ENCODE peak calls at places on chromosomes 4 and X, in ten cellular contexts. One of them, this sample, is unnamed. For H3K36me3, the result is how much of the 10 kb centered on the place peaks cover.

GRCh38 chrX:11641368-11641767 is 24.4 kb downstream of the ARHGAP6 start:
- DNase-seq in upper lobe of right lung: no peak
- DNase-seq in ovary: no peak
- DNase-seq in pancreas: no peak
- DNase-seq in lung: no peak
- DNase-seq in esophagus muscularis mucosa: no peak
- DNase-seq in H1: no peak
- DNase-seq in tibial artery: no peak
- DNase-seq in right atrium auricular region: no peak
- DNase-seq in ascending aorta: no peak
- DNase-seq in this sample: no peak

GRCh38 chrX:13716905-13717304 is 17.5 kb downstream of the TRAPPC2 start:
- DNase-seq in upper lobe of right lung: no peak
- DNase-seq in ovary: no peak
- DNase-seq in pancreas: no peak
- DNase-seq in lung: no peak
- DNase-seq in esophagus muscularis mucosa: no peak
- DNase-seq in H1: no peak
- DNase-seq in tibial artery: no peak
- DNase-seq in right atrium auricular region: no peak
- DNase-seq in ascending aorta: no peak
- DNase-seq in this sample: no peak

GRCh38 chr4:48681856-48682255 is 98.2 kb downstream of the FRYL start:
- DNase-seq in upper lobe of right lung: no peak
- DNase-seq in ovary: no peak
- DNase-seq in pancreas: no peak
- DNase-seq in lung: no peak
- DNase-seq in esophagus muscularis mucosa: no peak
- DNase-seq in H1: no peak
- DNase-seq in tibial artery: no peak
- DNase-seq in right atrium auricular region: no peak
- DNase-seq in ascending aorta: no peak
- DNase-seq in this sample: no peak

GRCh38 chr4:157791236-157791635 is 381.6 kb downstream of the GASK1B start:
- DNase-seq in upper lobe of right lung: no peak
- DNase-seq in ovary: no peak
- DNase-seq in pancreas: no peak
- DNase-seq in lung: no peak
- DNase-seq in esophagus muscularis mucosa: no peak
- DNase-seq in H1: no peak
- DNase-seq in tibial artery: no peak
- DNase-seq in right atrium auricular region: no peak
- DNase-seq in ascending aorta: no peak
- DNase-seq in this sample: no peak

GRCh38 chr4:26139310-26139924 is 181.4 kb upstream of the RBPJ start:
- DNase-seq in upper lobe of right lung: no peak
- DNase-seq in ovary: no peak
- DNase-seq in pancreas: no peak
- DNase-seq in lung: no peak
- DNase-seq in esophagus muscularis mucosa: no peak
- DNase-seq in H1: no peak
- DNase-seq in tibial artery: no peak
- DNase-seq in right atrium auricular region: no peak
- DNase-seq in ascending aorta: no peak
- DNase-seq in this sample: no peak

GRCh38 chr4:77385124-77385969 is 220.3 kb upstream of the CXCL13 start:
- DNase-seq in upper lobe of right lung: no peak
- DNase-seq in ovary: peak
- DNase-seq in pancreas: peak
- DNase-seq in lung: peak
- DNase-seq in esophagus muscularis mucosa: no peak
- DNase-seq in H1: peak
- DNase-seq in tibial artery: peak
- DNase-seq in right atrium auricular region: peak
- DNase-seq in ascending aorta: no peak
- DNase-seq in this sample: peak

GRCh38 chrX:40097492-40098263 is at the start of gene BCOR:
- DNase-seq in upper lobe of right lung: peak
- DNase-seq in ovary: peak
- DNase-seq in pancreas: peak
- DNase-seq in lung: no peak
- DNase-seq in esophagus muscularis mucosa: no peak
- DNase-seq in H1: peak
- DNase-seq in tibial artery: peak
- DNase-seq in right atrium auricular region: no peak
- DNase-seq in ascending aorta: no peak
- DNase-seq in this sample: peak

GRCh38 chr4:113436360-113436759 is 325.2 kb downstream of the CAMK2D start:
- DNase-seq in upper lobe of right lung: no peak
- DNase-seq in ovary: peak
- DNase-seq in pancreas: no peak
- DNase-seq in lung: no peak
- DNase-seq in esophagus muscularis mucosa: no peak
- DNase-seq in H1: no peak
- DNase-seq in tibial artery: no peak
- DNase-seq in right atrium auricular region: no peak
- DNase-seq in ascending aorta: no peak
- DNase-seq in this sample: no peak

GRCh38 chr4:124334119-124334518 is 378.4 kb downstream of the ANKRD50 start:
- DNase-seq in upper lobe of right lung: no peak
- DNase-seq in ovary: no peak
- DNase-seq in pancreas: no peak
- DNase-seq in lung: peak
- DNase-seq in esophagus muscularis mucosa: no peak
- DNase-seq in H1: no peak
- DNase-seq in tibial artery: no peak
- DNase-seq in right atrium auricular region: no peak
- DNase-seq in ascending aorta: no peak
- DNase-seq in this sample: no peak

DNA sequence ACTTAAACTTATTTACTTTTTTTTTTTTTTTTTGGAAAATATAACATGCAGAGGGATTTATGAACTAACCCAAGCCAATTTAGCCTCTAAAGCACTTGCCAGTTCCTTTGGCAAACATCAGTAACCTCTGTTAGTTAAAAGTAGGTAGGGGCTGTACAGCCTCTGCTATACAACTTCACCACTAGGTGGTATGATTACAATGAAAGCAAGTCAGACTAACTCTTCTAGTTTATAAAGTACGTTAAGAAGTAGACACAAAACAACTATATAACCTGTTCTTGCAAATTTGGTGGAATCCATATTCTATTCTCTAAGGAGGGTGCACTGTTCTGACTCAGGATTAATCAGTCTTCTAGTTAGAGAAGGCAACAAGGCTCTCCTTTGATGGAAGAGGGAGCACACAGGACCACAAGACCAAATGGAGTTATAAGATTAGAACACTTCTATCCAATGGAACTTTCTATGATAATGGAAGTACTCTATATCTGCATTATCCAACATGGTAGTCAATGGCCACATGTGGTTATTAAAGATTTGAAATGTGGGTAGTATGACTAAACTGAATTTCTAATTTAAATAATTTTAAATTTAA is 12.8 kb downstream of the AIMP1 start:
- DNase-seq in upper lobe of right lung: no peak
- DNase-seq in ovary: no peak
- DNase-seq in pancreas: no peak
- DNase-seq in lung: no peak
- DNase-seq in esophagus muscularis mucosa: no peak
- DNase-seq in H1: no peak
- DNase-seq in tibial artery: no peak
- DNase-seq in right atrium auricular region: no peak
- DNase-seq in ascending aorta: no peak
- DNase-seq in this sample: no peak
- H3K36me3 ChIP-seq in upper lobe of right lung: half or more
- H3K36me3 ChIP-seq in ovary: under half
- H3K36me3 ChIP-seq in pancreas: under half
- H3K36me3 ChIP-seq in lung: under half
- H3K36me3 ChIP-seq in esophagus muscularis mucosa: under half
- H3K36me3 ChIP-seq in H1: under half
- H3K36me3 ChIP-seq in tibial artery: half or more
- H3K36me3 ChIP-seq in right atrium auricular region: half or more
- H3K36me3 ChIP-seq in ascending aorta: half or more
- H3K36me3 ChIP-seq in this sample: half or more

DNA sequence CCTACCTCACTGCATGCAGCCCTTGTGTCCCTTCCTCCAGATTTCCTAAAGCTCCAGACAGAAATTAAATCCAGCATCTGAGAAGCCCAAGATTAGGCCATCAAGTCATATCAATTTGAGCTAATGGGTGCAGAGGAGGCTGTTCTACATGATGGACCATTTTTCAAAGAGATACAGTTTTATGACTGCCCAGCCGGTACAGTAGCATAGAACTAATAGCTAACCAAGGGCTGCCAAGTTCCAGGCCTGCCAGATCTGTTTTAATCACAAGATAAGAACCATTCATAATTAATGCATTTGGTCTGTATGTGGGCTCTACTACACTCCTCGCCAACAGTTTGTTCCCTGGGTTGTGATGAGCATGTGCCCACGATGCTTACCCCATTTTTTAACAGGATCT is 73.9 kb upstream of the PLAC1 start:
- DNase-seq in upper lobe of right lung: no peak
- DNase-seq in ovary: no peak
- DNase-seq in pancreas: no peak
- DNase-seq in lung: no peak
- DNase-seq in esophagus muscularis mucosa: no peak
- DNase-seq in H1: no peak
- DNase-seq in tibial artery: no peak
- DNase-seq in right atrium auricular region: no peak
- DNase-seq in ascending aorta: no peak
- DNase-seq in this sample: no peak
- TF ChIP-seq CTCF in upper lobe of right lung: no peak
- TF ChIP-seq CTCF in ovary: no peak
- TF ChIP-seq CTCF in pancreas: no peak
- TF ChIP-seq CTCF in lung: no peak
- TF ChIP-seq CTCF in esophagus muscularis mucosa: no peak
- TF ChIP-seq CTCF in H1: no peak
- TF ChIP-seq CTCF in tibial artery: no peak
- TF ChIP-seq CTCF in right atrium auricular region: no peak
- TF ChIP-seq CTCF in ascending aorta: no peak
- TF ChIP-seq CTCF in this sample: no peak

GRCh38 chr4:1744552-1744951 is 23.2 kb downstream of the TACC3 start:
- DNase-seq in upper lobe of right lung: no peak
- DNase-seq in ovary: no peak
- DNase-seq in pancreas: no peak
- DNase-seq in lung: no peak
- DNase-seq in esophagus muscularis mucosa: no peak
- DNase-seq in H1: no peak
- DNase-seq in tibial artery: no peak
- DNase-seq in right atrium auricular region: no peak
- DNase-seq in ascending aorta: no peak
- DNase-seq in this sample: no peak
- H3K27ac ChIP-seq in upper lobe of right lung: no peak
- H3K27ac ChIP-seq in ovary: no peak
- H3K27ac ChIP-seq in pancreas: no peak
- H3K27ac ChIP-seq in lung: no peak
- H3K27ac ChIP-seq in esophagus muscularis mucosa: no peak
- H3K27ac ChIP-seq in H1: no peak
- H3K27ac ChIP-seq in tibial artery: no peak
- H3K27ac ChIP-seq in right atrium auricular region: no peak
- H3K27ac ChIP-seq in ascending aorta: no peak
- H3K27ac ChIP-seq in this sample: no peak

DNA sequence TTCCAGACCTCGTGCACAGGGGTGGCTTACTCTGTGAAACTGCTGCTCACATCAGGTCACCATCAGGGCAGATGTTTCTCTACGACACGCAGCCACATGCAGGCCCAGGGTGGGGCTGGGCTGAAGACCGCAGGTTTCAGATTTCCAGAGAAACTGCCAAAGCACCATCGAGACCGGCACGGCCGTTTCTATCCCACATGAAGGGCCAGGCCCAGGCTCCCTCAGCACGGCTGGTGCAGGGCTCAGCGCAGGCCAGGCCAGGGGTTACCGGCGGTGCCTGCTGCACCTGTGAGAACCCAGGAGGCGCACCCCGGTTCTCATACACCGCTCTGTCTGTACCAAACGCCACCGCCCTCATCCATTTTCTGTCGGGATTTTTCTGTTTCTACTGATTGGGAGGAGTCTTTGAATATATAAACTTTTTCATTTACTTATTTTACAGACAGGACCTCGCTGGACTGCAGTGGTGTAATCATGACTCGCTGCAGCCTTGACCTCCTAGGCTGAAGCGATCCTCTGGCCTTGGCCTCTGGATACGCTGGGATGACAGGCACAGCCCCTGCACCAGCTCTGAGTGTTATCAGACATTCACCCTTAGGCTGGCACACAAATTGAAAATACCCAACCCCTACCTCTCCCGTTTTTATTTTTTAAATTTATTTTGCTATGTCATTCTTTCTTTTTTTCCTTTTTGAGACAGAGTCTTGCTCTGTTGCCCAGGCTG is 17.1 kb downstream of the CTBP1 start:
- DNase-seq in upper lobe of right lung: no peak
- DNase-seq in ovary: no peak
- DNase-seq in pancreas: no peak
- DNase-seq in lung: no peak
- DNase-seq in esophagus muscularis mucosa: no peak
- DNase-seq in H1: no peak
- DNase-seq in tibial artery: no peak
- DNase-seq in right atrium auricular region: no peak
- DNase-seq in ascending aorta: no peak
- DNase-seq in this sample: no peak
- H3K36me3 ChIP-seq in upper lobe of right lung: half or more
- H3K36me3 ChIP-seq in ovary: under half
- H3K36me3 ChIP-seq in pancreas: under half
- H3K36me3 ChIP-seq in lung: half or more
- H3K36me3 ChIP-seq in esophagus muscularis mucosa: half or more
- H3K36me3 ChIP-seq in H1: under half
- H3K36me3 ChIP-seq in tibial artery: half or more
- H3K36me3 ChIP-seq in right atrium auricular region: half or more
- H3K36me3 ChIP-seq in ascending aorta: half or more
- H3K36me3 ChIP-seq in this sample: half or more

This sample was measured in left ventricle myocardium inferior.